ENCODE peak calls at places on chromosomes 11 and 22, in seven cellular contexts. One of them, this sample, is unnamed.

GRCh38 chr11:11250470-11250869 is 102.6 kb downstream of the CSNK2A3 start:
- DNase-seq in progenitor cell of endocrine pancreas: no peak
- DNase-seq in activated CD4-positive, CD25-positive, alpha-beta regulatory T cell: no peak
- DNase-seq in nucleus accumbens: no peak
- DNase-seq in stimulated activated naive B cell treated with anti-CD40 and anti-IgM and Interleukin-4, amounts not matched to agents 10 μg/mL and 1 μg/mL and 100 μg/mL, for 72 hours: no peak
- DNase-seq in NCI-H774: no peak
- DNase-seq in A549: no peak
- DNase-seq in this sample: no peak

GRCh38 chr11:64004590-64004984 is 18.3 kb downstream of the OTUB1 start:
- DNase-seq in progenitor cell of endocrine pancreas: no peak
- DNase-seq in activated CD4-positive, CD25-positive, alpha-beta regulatory T cell: no peak
- DNase-seq in nucleus accumbens: no peak
- DNase-seq in stimulated activated naive B cell treated with anti-CD40 and anti-IgM and Interleukin-4, amounts not matched to agents 10 μg/mL and 1 μg/mL and 100 μg/mL, for 72 hours: no peak
- DNase-seq in NCI-H774: no peak
- DNase-seq in A549: no peak
- DNase-seq in this sample: no peak

GRCh38 chr22:42925598-42925997 is 68.5 kb upstream of the ARFGAP3 start:
- DNase-seq in progenitor cell of endocrine pancreas: no peak
- DNase-seq in activated CD4-positive, CD25-positive, alpha-beta regulatory T cell: no peak
- DNase-seq in nucleus accumbens: no peak
- DNase-seq in stimulated activated naive B cell treated with anti-CD40 and anti-IgM and Interleukin-4, amounts not matched to agents 10 μg/mL and 1 μg/mL and 100 μg/mL, for 72 hours: no peak
- DNase-seq in NCI-H774: no peak
- DNase-seq in A549: no peak
- DNase-seq in this sample: no peak

GRCh38 chr11:100872951-100873350 is 185.9 kb downstream of the ARHGAP42 start:
- DNase-seq in progenitor cell of endocrine pancreas: no peak
- DNase-seq in activated CD4-positive, CD25-positive, alpha-beta regulatory T cell: no peak
- DNase-seq in nucleus accumbens: no peak
- DNase-seq in stimulated activated naive B cell treated with anti-CD40 and anti-IgM and Interleukin-4, amounts not matched to agents 10 μg/mL and 1 μg/mL and 100 μg/mL, for 72 hours: no peak
- DNase-seq in NCI-H774: no peak
- DNase-seq in A549: no peak
- DNase-seq in this sample: no peak

GRCh38 chr22:28424427-28425080 is 255.1 kb downstream of the TTC28 start:
- DNase-seq in progenitor cell of endocrine pancreas: no peak
- DNase-seq in activated CD4-positive, CD25-positive, alpha-beta regulatory T cell: no peak
- DNase-seq in nucleus accumbens: no peak
- DNase-seq in stimulated activated naive B cell treated with anti-CD40 and anti-IgM and Interleukin-4, amounts not matched to agents 10 μg/mL and 1 μg/mL and 100 μg/mL, for 72 hours: no peak
- DNase-seq in NCI-H774: peak; percentile 62
- DNase-seq in A549: no peak
- DNase-seq in this sample: no peak

GRCh38 chr22:17970205-17970708 is 54.1 kb downstream of the MICAL3 start:
- DNase-seq in progenitor cell of endocrine pancreas: no peak
- DNase-seq in activated CD4-positive, CD25-positive, alpha-beta regulatory T cell: no peak
- DNase-seq in nucleus accumbens: no peak
- DNase-seq in stimulated activated naive B cell treated with anti-CD40 and anti-IgM and Interleukin-4, amounts not matched to agents 10 μg/mL and 1 μg/mL and 100 μg/mL, for 72 hours: peak; percentile 13
- DNase-seq in NCI-H774: no peak
- DNase-seq in A549: no peak
- DNase-seq in this sample: no peak

GRCh38 chr11:134049303-134049702 is 19.6 kb upstream of the JAM3 start:
- DNase-seq in progenitor cell of endocrine pancreas: no peak
- DNase-seq in activated CD4-positive, CD25-positive, alpha-beta regulatory T cell: no peak
- DNase-seq in nucleus accumbens: no peak
- DNase-seq in stimulated activated naive B cell treated with anti-CD40 and anti-IgM and Interleukin-4, amounts not matched to agents 10 μg/mL and 1 μg/mL and 100 μg/mL, for 72 hours: no peak
- DNase-seq in NCI-H774: no peak
- DNase-seq in A549: no peak
- DNase-seq in this sample: peak; percentile 45

GRCh38 chr11:95134491-95134890 is 44.8 kb downstream of the ENDOD1 start:
- DNase-seq in progenitor cell of endocrine pancreas: no peak
- DNase-seq in activated CD4-positive, CD25-positive, alpha-beta regulatory T cell: no peak
- DNase-seq in nucleus accumbens: peak; percentile 20
- DNase-seq in stimulated activated naive B cell treated with anti-CD40 and anti-IgM and Interleukin-4, amounts not matched to agents 10 μg/mL and 1 μg/mL and 100 μg/mL, for 72 hours: no peak
- DNase-seq in NCI-H774: no peak
- DNase-seq in A549: no peak
- DNase-seq in this sample: peak; percentile 79

GRCh38 chr11:83979593-83979992 is 693.4 kb upstream of the CCDC90B start:
- DNase-seq in progenitor cell of endocrine pancreas: no peak
- DNase-seq in activated CD4-positive, CD25-positive, alpha-beta regulatory T cell: no peak
- DNase-seq in nucleus accumbens: no peak
- DNase-seq in stimulated activated naive B cell treated with anti-CD40 and anti-IgM and Interleukin-4, amounts not matched to agents 10 μg/mL and 1 μg/mL and 100 μg/mL, for 72 hours: no peak
- DNase-seq in NCI-H774: no peak
- DNase-seq in A549: no peak
- DNase-seq in this sample: no peak

GRCh38 chr11:126496576-126497403 is 141.3 kb downstream of the ST3GAL4 start:
- DNase-seq in progenitor cell of endocrine pancreas: no peak
- DNase-seq in activated CD4-positive, CD25-positive, alpha-beta regulatory T cell: no peak
- DNase-seq in nucleus accumbens: no peak
- DNase-seq in stimulated activated naive B cell treated with anti-CD40 and anti-IgM and Interleukin-4, amounts not matched to agents 10 μg/mL and 1 μg/mL and 100 μg/mL, for 72 hours: no peak
- DNase-seq in NCI-H774: no peak
- DNase-seq in A549: no peak
- DNase-seq in this sample: peak; percentile 24

GRCh38 chr22:26942301-26942927 is 285.0 kb downstream of the MIAT start:
- DNase-seq in progenitor cell of endocrine pancreas: no peak
- DNase-seq in activated CD4-positive, CD25-positive, alpha-beta regulatory T cell: no peak
- DNase-seq in nucleus accumbens: no peak
- DNase-seq in stimulated activated naive B cell treated with anti-CD40 and anti-IgM and Interleukin-4, amounts not matched to agents 10 μg/mL and 1 μg/mL and 100 μg/mL, for 72 hours: no peak
- DNase-seq in NCI-H774: no peak
- DNase-seq in A549: no peak
- DNase-seq in this sample: no peak

GRCh38 chr22:21669026-21669425 is 3.2 kb downstream of the PPIL2 start:
- DNase-seq in progenitor cell of endocrine pancreas: no peak
- DNase-seq in activated CD4-positive, CD25-positive, alpha-beta regulatory T cell: no peak
- DNase-seq in nucleus accumbens: no peak
- DNase-seq in stimulated activated naive B cell treated with anti-CD40 and anti-IgM and Interleukin-4, amounts not matched to agents 10 μg/mL and 1 μg/mL and 100 μg/mL, for 72 hours: no peak
- DNase-seq in NCI-H774: no peak
- DNase-seq in A549: no peak
- DNase-seq in this sample: no peak

GRCh38 chr22:27416553-27417427 is 384.8 kb downstream of the MN1 start:
- DNase-seq in progenitor cell of endocrine pancreas: no peak
- DNase-seq in activated CD4-positive, CD25-positive, alpha-beta regulatory T cell: no peak
- DNase-seq in nucleus accumbens: no peak
- DNase-seq in stimulated activated naive B cell treated with anti-CD40 and anti-IgM and Interleukin-4, amounts not matched to agents 10 μg/mL and 1 μg/mL and 100 μg/mL, for 72 hours: no peak
- DNase-seq in NCI-H774: no peak
- DNase-seq in A549: no peak
- DNase-seq in this sample: no peak

GRCh38 chr22:44281706-44282637 is 30.8 kb downstream of the SHISAL1 start:
- DNase-seq in progenitor cell of endocrine pancreas: no peak
- DNase-seq in activated CD4-positive, CD25-positive, alpha-beta regulatory T cell: no peak
- DNase-seq in nucleus accumbens: no peak
- DNase-seq in stimulated activated naive B cell treated with anti-CD40 and anti-IgM and Interleukin-4, amounts not matched to agents 10 μg/mL and 1 μg/mL and 100 μg/mL, for 72 hours: no peak
- DNase-seq in NCI-H774: no peak
- DNase-seq in A549: no peak
- DNase-seq in this sample: no peak